ENCODE peak calls at places on chromosomes 5 and 9, in eight cellular contexts. F, E, U, C, A, W, H and M are unnamed samples.
A peak's percentile ranks its signal among the peaks of the same experiment; 100 is the strongest.

GRCh38 chr5:73768-74502 is 18.0 kb upstream of the PLEKHG4B start:
- DNase-seq in C (no peak), F (no peak), U (no peak), A (no peak), H (no peak), E (no peak), W (no peak), M (no peak)

GRCh38 chr9:129854588-129855110 is 19.4 kb downstream of the USP20 start:
- DNase-seq in A (no peak), F (no peak), C (no peak), W (no peak), U (no peak), E (no peak), H (peak; percentile 86), M (no peak)

GRCh38 chr9:134327671-134328231 is 1.5 kb downstream of the RXRA start:
- DNase-seq in U (no peak), A (peak; percentile 46), F (no peak), E (no peak), W (peak; percentile 40), C (no peak), H (no peak), M (peak; percentile 28)

GRCh38 chr5:175385691-175386360 is 58.2 kb downstream of the DRD1 start:
- DNase-seq in F (no peak), C (no peak), W (no peak), A (no peak), E (no peak), U (peak; percentile 3), H (no peak), M (no peak)

GRCh38 chr5:76608833-76609232 is 14.4 kb downstream of the F2RL2 start:
- DNase-seq in C (no peak), W (no peak), A (no peak), H (no peak), U (no peak), F (no peak), E (no peak), M (no peak)

GRCh38 chr5:113294341-113295110 is 140.3 kb downstream of the TSSK1B start:
- DNase-seq in W (peak; percentile 77), A (peak; percentile 92), F (peak; percentile 50), E (peak; percentile 82), H (no peak), U (peak; percentile 84), C (peak; percentile 79), M (peak; percentile 88)

GRCh38 chr9:16870606-16871357 is at the start of gene BNC2:
- DNase-seq in A (peak; percentile 82), F (no peak), U (peak; percentile 51), H (peak; percentile 38), W (peak; percentile 62), E (no peak), C (no peak), M (peak; percentile 40)

GRCh38 chr5:155883966-155884555 is 442.9 kb upstream of the SGCD start:
- DNase-seq in E (no peak), F (no peak), H (no peak), A (no peak), C (no peak), U (no peak), W (no peak), M (no peak)

GRCh38 chr5:153619706-153620105 is 129.2 kb downstream of the GRIA1 start:
- DNase-seq in A (no peak), H (no peak), W (no peak), E (no peak), F (no peak), U (peak; percentile 31), C (no peak), M (no peak)

GRCh38 chr5:1670342-1670741 is 129.3 kb downstream of the MRPL36 start:
- DNase-seq in W (no peak), E (no peak), C (no peak), F (no peak), U (peak; percentile 64), A (no peak), H (no peak), M (no peak)

GRCh38 chr9:130963337-130963908 is 24.4 kb upstream of the FIBCD1 start:
- DNase-seq in F (no peak), E (no peak), C (no peak), W (no peak), U (no peak), H (no peak), A (no peak), M (no peak)

GRCh38 chr9:131008909-131009618 is at the start of gene LAMC3:
- DNase-seq in F (no peak), U (no peak), E (no peak), W (no peak), C (no peak), H (no peak), A (peak; percentile 24), M (no peak)

GRCh38 chr5:88389248-88390006 is 120.8 kb upstream of the TMEM161B start:
- DNase-seq in W (no peak), C (no peak), F (no peak), U (no peak), A (no peak), E (no peak), H (no peak), M (no peak)

GRCh38 chr5:55421074-55421529 is 113.3 kb downstream of the MTREX start:
- DNase-seq in U (peak; percentile 31), H (no peak), A (no peak), C (no peak), W (no peak), E (no peak), F (no peak), M (no peak)

GRCh38 chr9:36575411-36575882 is 2.8 kb downstream of the MELK start:
- DNase-seq in H (no peak), C (no peak), F (no peak), U (peak; percentile 56), E (no peak), W (no peak), A (no peak), M (no peak)

GRCh38 chr9:20312732-20313131 is 309.6 kb downstream of the MLLT3 start:
- DNase-seq in U (no peak), W (no peak), F (no peak), C (no peak), H (no peak), A (no peak), E (no peak), M (no peak)

GRCh38 chr5:76402251-76402879 is 720 bp upstream of the IQGAP2 start:
- DNase-seq in C (no peak), F (peak; percentile 85), E (no peak), U (no peak), A (peak; percentile 60), H (peak; percentile 85), W (peak; percentile 80), M (peak; percentile 58)

GRCh38 chr9:93818795-93819472 is 136.2 kb downstream of the BARX1 start:
- DNase-seq in U (no peak), A (no peak), H (no peak), F (no peak), E (no peak), W (no peak), C (no peak), M (no peak)

GRCh38 chr5:139762624-139763170 is 32.9 kb upstream of the PSD2 start:
- DNase-seq in H (no peak), W (no peak), C (no peak), E (no peak), A (no peak), F (no peak), U (no peak), M (no peak)

GRCh38 chr5:36688722-36689121 is 82.3 kb downstream of the SLC1A3 start:
- DNase-seq in H (no peak), C (no peak), E (no peak), F (no peak), A (no peak), W (no peak), U (no peak), M (no peak)

GRCh38 chr9:122572456-122572855 is 10.7 kb downstream of the OR1L8 start:
- DNase-seq in U (peak; percentile 61), F (no peak), H (no peak), C (no peak), W (no peak), A (no peak), E (no peak), M (no peak)

GRCh38 chr5:176823869-176824412 is 13.6 kb downstream of the UNC5A start:
- DNase-seq in E (no peak), A (peak; percentile 26), F (no peak), W (no peak), H (no peak), C (no peak), U (no peak), M (no peak)

GRCh38 chr9:89878687-89879086 is 273.9 kb downstream of the GADD45G start:
- DNase-seq in F (no peak), H (no peak), W (peak; percentile 54), E (peak; percentile 61), C (peak; percentile 32), U (no peak), A (peak; percentile 95), M (peak; percentile 21)

GRCh38 chr5:115349001-115349817 is 52.8 kb upstream of the CCDC112 start:
- DNase-seq in C (no peak), U (peak; percentile 88), W (no peak), E (no peak), H (no peak), A (no peak), F (no peak), M (no peak)
- TF ChIP-seq CTCF in C (no peak), U (peak; percentile 27), W (no peak), E (no peak), H (no peak), A (peak; percentile 24), F (no peak), M (no peak)

GRCh38 chr5:179697108-179697507 is 1.7 kb upstream of the CANX start:
- DNase-seq in W (peak; percentile 4), A (no peak), H (no peak), F (no peak), E (no peak), C (no peak), U (no peak), M (no peak)
- H3K4me3 ChIP-seq in W (peak overlapping the region; percentile 83), A (peak overlapping the region; percentile 100), H (peak overlapping the region; percentile 77), F (no peak overlapping the region), E (peak overlapping the region; percentile 90), C (no peak overlapping the region), U (no peak overlapping the region), M (no peak overlapping the region)

GRCh38 chr5:59506285-59506877 is 387.1 kb downstream of the PDE4D start:
- DNase-seq in H (no peak), W (no peak), E (no peak), F (no peak), C (no peak), A (no peak), U (peak; percentile 62), M (no peak)
- TF ChIP-seq CTCF in H (peak; percentile 20), W (peak; percentile 43), E (peak; percentile 67), F (peak; percentile 74), C (peak; percentile 33), A (peak; percentile 66), U (peak; percentile 65), M (peak; percentile 46)

GRCh38 chr5:28451478-28451877 is 1413.1 kb upstream of the CDH9 start:
- DNase-seq in W (no peak), C (no peak), U (no peak), E (no peak), A (no peak), H (no peak), F (no peak), M (no peak)

GRCh38 chr5:28448791-28449190 is 1410.4 kb upstream of the CDH9 start:
- DNase-seq in W (no peak), F (no peak), A (no peak), H (no peak), C (no peak), U (no peak), E (no peak), M (no peak)

DNA sequence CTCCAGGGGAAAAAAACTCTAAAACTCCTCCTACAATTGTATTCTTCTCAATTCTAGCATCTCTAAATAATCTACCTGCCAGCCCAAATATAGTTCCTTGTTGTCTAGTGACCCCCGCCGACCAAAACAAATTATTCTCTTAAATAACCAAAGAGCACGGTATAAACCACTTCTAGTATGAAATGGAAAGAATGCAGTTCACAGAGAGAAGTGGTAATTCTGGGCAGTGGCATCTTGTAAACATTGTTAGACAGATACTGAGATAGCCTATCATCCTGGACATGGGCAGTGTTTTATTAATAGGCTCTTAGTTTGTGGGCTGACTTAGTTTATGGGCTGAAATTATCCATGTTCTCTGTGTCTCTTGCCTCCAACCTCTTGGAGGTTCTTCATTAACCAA is 1412.6 kb upstream of the CDH9 start:
- DNase-seq in C (no peak), A (no peak), E (no peak), U (no peak), H (no peak), W (no peak), F (no peak), M (no peak)
- H3K4me3 ChIP-seq in C (no peak overlapping the region), A (no peak overlapping the region), E (no peak overlapping the region), U (no peak overlapping the region), H (no peak overlapping the region), W (no peak overlapping the region), F (no peak overlapping the region), M (no peak overlapping the region)